ENCODE peak calls at places on chromosomes 13 and 19, in seven cellular contexts. J, R, Z, D, K, N and E are unnamed samples.

GRCh38 chr13:109844396-109844795 is 58.0 kb upstream of the IRS2 start:
- DNase-seq in N (no peak), D (peak), K (peak), J (no peak), Z (no peak), R (no peak), E (peak)

GRCh38 chr19:46351241-46352041 is 4.6 kb downstream of the PPP5C start:
- DNase-seq in R (peak), J (no peak), N (peak), D (peak), K (peak), Z (peak), E (peak)

GRCh38 chr19:3855321-3855720 is 13.5 kb downstream of the ZFR2 start:
- DNase-seq in Z (no peak), J (no peak), K (no peak), R (no peak), D (no peak), N (no peak), E (no peak)

GRCh38 chr13:111485491-111486250 is 165.2 kb downstream of the TEX29 start:
- DNase-seq in D (no peak), N (no peak), K (no peak), J (no peak), Z (no peak), R (peak), E (no peak)

GRCh38 chr13:110109910-110110309 is 197.0 kb downstream of the COL4A1 start:
- DNase-seq in D (peak), R (peak), N (peak), Z (peak), K (peak), J (no peak), E (peak)

GRCh38 chr13:106029901-106030300 is 505.6 kb downstream of the EFNB2 start:
- DNase-seq in R (no peak), Z (no peak), J (no peak), K (no peak), D (no peak), N (no peak), E (no peak)

GRCh38 chr19:6362351-6362801 is 1.0 kb downstream of the CLPP start:
- DNase-seq in Z (no peak), D (no peak), J (no peak), K (no peak), N (no peak), R (no peak), E (no peak)

GRCh38 chr13:40316301-40316700 is 350.1 kb downstream of the FOXO1 start:
- DNase-seq in R (no peak), K (no peak), Z (no peak), D (no peak), J (no peak), N (no peak), E (no peak)

GRCh38 chr13:100549316-100549715 is 39.3 kb downstream of the GGACT start:
- DNase-seq in R (no peak), N (no peak), D (no peak), Z (no peak), K (no peak), J (no peak), E (no peak)

GRCh38 chr13:96542986-96543385 is 451.3 kb downstream of the OXGR1 start:
- DNase-seq in K (no peak), D (no peak), Z (no peak), J (no peak), N (no peak), R (no peak), E (no peak)

GRCh38 chr13:22749626-22750025 is 431.2 kb upstream of the SGCG start:
- DNase-seq in J (no peak), R (no peak), D (no peak), N (no peak), K (no peak), Z (no peak), E (no peak)

GRCh38 chr19:15479391-15480345 is at the start of gene PGLYRP2:
- DNase-seq in J (no peak), D (peak), N (no peak), K (no peak), Z (no peak), R (no peak), E (no peak)

GRCh38 chr13:76696370-76696769 is 189.8 kb downstream of the KCTD12 start:
- DNase-seq in K (peak), J (no peak), D (no peak), N (no peak), R (no peak), Z (no peak), E (peak)

GRCh38 chr13:85417807-85418206 is 381.4 kb downstream of the SLITRK6 start:
- DNase-seq in K (no peak), N (no peak), Z (no peak), R (no peak), J (no peak), D (no peak), E (no peak)

GRCh38 chr19:869245-870177 is 10.0 kb downstream of the CFD start:
- DNase-seq in K (peak), J (no peak), R (peak), D (peak), Z (peak), N (peak), E (peak)

GRCh38 chr13:110431851-110432294 is 124.8 kb downstream of the COL4A2 start:
- DNase-seq in J (no peak), D (no peak), N (no peak), Z (no peak), R (no peak), K (no peak), E (no peak)

GRCh38 chr19:28103916-28104315 is 1109.0 kb downstream of the UQCRFS1 start:
- DNase-seq in Z (no peak), R (no peak), J (no peak), N (no peak), K (no peak), D (no peak), E (no peak)

GRCh38 chr19:14433454-14434156 is 499 bp downstream of the PKN1 start:
- DNase-seq in D (no peak), K (no peak), Z (no peak), J (no peak), R (no peak), N (peak), E (no peak)

GRCh38 chr19:2171349-2172145 is 7.8 kb downstream of the DOT1L start:
- DNase-seq in N (no peak), R (no peak), Z (peak), D (no peak), K (peak), J (no peak), E (peak)

GRCh38 chr19:44753932-44754742 is 5.6 kb downstream of the BCL3 start:
- DNase-seq in J (no peak), R (peak), Z (peak), N (peak), D (peak), K (peak), E (peak)

GRCh38 chr13:20492641-20493040 is 33.0 kb downstream of the CRYL1 start:
- DNase-seq in Z (peak), N (no peak), K (peak), J (no peak), R (no peak), D (peak), E (peak)

GRCh38 chr19:5111051-5111450 is 142.1 kb downstream of the KDM4B start:
- DNase-seq in R (no peak), N (no peak), D (no peak), Z (no peak), K (no peak), J (no peak), E (no peak)

GRCh38 chr19:5110546-5110945 is 141.6 kb downstream of the KDM4B start:
- DNase-seq in Z (no peak), R (no peak), N (no peak), J (no peak), K (no peak), D (no peak), E (no peak)

GRCh38 chr19:5108866-5109265 is 140.0 kb downstream of the KDM4B start:
- DNase-seq in R (no peak), Z (no peak), N (no peak), D (no peak), J (no peak), K (no peak), E (no peak)

GRCh38 chr19:5108123-5108613 is 139.3 kb downstream of the KDM4B start:
- DNase-seq in Z (no peak), R (no peak), N (no peak), D (no peak), J (no peak), K (no peak), E (no peak)

DNA sequence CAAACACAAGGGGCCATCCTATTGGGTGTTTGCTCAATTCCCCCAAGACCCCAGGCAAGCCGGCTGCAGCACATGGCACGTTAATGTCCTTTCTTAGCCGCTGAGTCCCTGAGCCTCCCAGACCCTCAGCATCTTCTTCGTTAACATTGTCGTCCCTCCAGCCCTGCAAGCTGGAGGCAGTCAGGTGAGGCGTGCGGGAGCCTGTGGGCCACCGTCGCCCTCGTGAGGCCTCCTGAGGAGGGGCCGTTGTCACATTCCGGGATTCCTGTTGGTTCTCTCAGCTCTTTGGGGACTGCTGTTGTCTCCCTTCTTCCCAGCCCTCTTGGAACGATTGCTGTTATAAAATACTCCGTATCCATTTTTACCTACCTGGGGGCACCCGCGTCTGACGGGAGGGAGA is 140.6 kb downstream of the KDM4B start:
- DNase-seq in N (no peak), R (no peak), D (no peak), K (no peak), J (no peak), Z (no peak), E (no peak)
- TF ChIP-seq CTCF in N (no peak), R (no peak), D (no peak), K (no peak), J (peak), Z (no peak), E (no peak)

GRCh38 chr19:53962887-53963435 is at the start of gene CACNG8:
- DNase-seq in K (no peak), J (no peak), Z (no peak), N (no peak), D (no peak), R (no peak), E (no peak)
- H3K4me3 ChIP-seq in K (no peak), J (peak), Z (peak), N (no peak), D (no peak), R (no peak), E (peak)

GRCh38 chr13:32259116-32259515 is 56.0 kb downstream of the ZAR1L start:
- DNase-seq in D (no peak), K (no peak), J (no peak), R (no peak), N (no peak), Z (no peak), E (no peak)
- TF ChIP-seq CTCF in D (no peak), K (no peak), J (no peak), R (peak), N (no peak), Z (peak), E (peak)

GRCh38 chr13:91172160-91172559 is 175.3 kb upstream of the MIR17HG start:
- DNase-seq in K (no peak), J (no peak), R (no peak), N (no peak), Z (no peak), D (no peak), E (no peak)
- H3K4me3 ChIP-seq in K (no peak), J (no peak), R (no peak), N (no peak), Z (no peak), D (no peak), E (no peak)

GRCh38 chr19:54532528-54532927 is 29.9 kb downstream of the LAIR2 start:
- DNase-seq in N (no peak), J (no peak), R (no peak), K (no peak), D (no peak), Z (no peak), E (no peak)
- TF ChIP-seq CTCF in N (no peak), J (no peak), R (no peak), K (no peak), D (no peak), Z (no peak), E (no peak)

DNA sequence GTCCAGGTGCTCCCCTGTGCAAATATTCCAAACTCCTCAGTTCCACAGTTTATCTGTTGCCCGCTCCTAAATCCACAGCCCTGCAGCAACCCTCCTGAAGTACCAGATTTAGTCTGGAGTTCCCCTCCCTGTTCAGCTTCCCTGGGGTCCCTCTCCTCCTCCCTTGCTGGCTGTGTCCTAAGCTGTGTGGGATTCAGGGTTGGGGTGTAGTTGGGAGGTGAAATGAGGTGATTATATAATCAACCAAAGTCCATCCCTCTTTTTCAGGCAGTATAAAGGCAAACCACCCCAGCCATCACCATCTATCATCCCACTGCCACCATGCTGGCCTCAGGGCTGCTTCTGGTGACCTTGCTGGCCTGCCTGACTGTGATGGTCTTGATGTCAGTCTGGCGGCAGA is at the start of gene CYP2A13:
- DNase-seq in Z (no peak), N (no peak), D (no peak), R (no peak), K (no peak), J (no peak), E (no peak)
- H3K4me3 ChIP-seq in Z (no peak), N (no peak), D (no peak), R (no peak), K (no peak), J (no peak), E (no peak)

GRCh38 chr19:41883821-41884733 is 1.1 kb downstream of the ARHGEF1 start:
- DNase-seq in R (peak), Z (peak), D (peak), K (peak), N (peak), J (peak), E (peak)

GRCh38 chr19:41889896-41890295 is 6.9 kb downstream of the ARHGEF1 start:
- DNase-seq in N (no peak), R (no peak), K (no peak), Z (no peak), D (no peak), J (no peak), E (no peak)

GRCh38 chr19:41886761-41887710 is 4.1 kb downstream of the ARHGEF1 start:
- DNase-seq in N (no peak), K (no peak), D (no peak), R (no peak), J (no peak), Z (no peak), E (no peak)

GRCh38 chr19:41888926-41889325 is 5.9 kb downstream of the ARHGEF1 start:
- DNase-seq in N (no peak), K (no peak), Z (no peak), R (no peak), D (no peak), J (no peak), E (no peak)

DNA sequence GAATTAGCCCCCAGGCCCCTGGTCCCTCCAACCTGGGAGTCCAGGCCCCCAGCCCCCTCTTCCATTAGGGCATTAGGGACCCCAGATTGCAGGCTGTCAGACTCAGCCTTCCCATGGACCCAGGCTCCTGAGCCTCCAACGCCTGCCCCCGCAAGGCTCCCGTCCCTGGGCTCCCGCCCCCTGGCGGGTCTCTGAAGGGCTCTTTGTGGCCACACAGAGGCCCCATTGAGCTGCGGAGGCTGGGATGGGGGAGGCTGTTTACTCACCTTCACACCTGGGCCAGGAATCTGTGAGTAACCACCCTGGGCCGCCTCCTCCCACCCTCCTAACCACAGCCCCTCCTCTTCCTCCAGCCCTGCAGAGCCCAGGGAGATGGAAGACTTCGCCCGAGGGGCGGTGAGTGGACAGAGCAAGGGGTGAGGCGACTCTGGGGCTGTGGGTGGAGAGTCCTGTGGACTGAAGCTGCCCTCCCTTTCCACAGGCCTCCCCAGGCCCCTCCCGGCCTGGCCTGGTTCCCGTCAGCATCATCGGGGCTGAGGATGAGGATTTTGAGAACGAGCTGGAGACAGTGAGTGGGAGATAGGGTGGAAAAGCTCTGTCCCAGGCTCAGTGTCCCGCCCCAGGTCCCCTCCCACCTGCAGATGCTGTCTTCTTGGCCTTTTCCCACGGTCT is 4.9 kb downstream of the ARHGEF1 start:
- DNase-seq in R (peak), D (no peak), N (no peak), Z (peak), K (peak), J (peak), E (peak)
- TF ChIP-seq CTCF in R (no peak), D (no peak), N (no peak), Z (no peak), K (no peak), J (no peak), E (no peak)

GRCh38 chr19:50838239-50838638 is 4.9 kb upstream of the KLK15 start:
- DNase-seq in N (no peak), R (no peak), J (no peak), Z (no peak), D (no peak), K (no peak), E (peak)

GRCh38 chr19:50837300-50837699 is 3.9 kb upstream of the KLK15 start:
- DNase-seq in D (no peak), K (no peak), N (no peak), R (no peak), J (no peak), Z (no peak), E (no peak)

GRCh38 chr19:50835785-50836542 is 2.6 kb upstream of the KLK15 start:
- DNase-seq in Z (peak), R (no peak), D (peak), N (peak), K (peak), J (no peak), E (peak)

GRCh38 chr19:50835103-50835784 is 1.9 kb upstream of the KLK15 start:
- DNase-seq in D (no peak), Z (peak), J (no peak), N (no peak), R (no peak), K (no peak), E (peak)

GRCh38 chr19:50836543-50837195 is 3.3 kb upstream of the KLK15 start:
- DNase-seq in N (no peak), D (no peak), J (no peak), K (no peak), R (no peak), Z (no peak), E (no peak)
- H3K4me3 ChIP-seq in N (no peak), D (no peak), J (peak), K (no peak), R (no peak), Z (no peak), E (no peak)